ENCODE peak calls at places on chromosomes 7 and 10, in five cellular contexts. H is anterior cingulate cortex, K is NCI-H460, T is T-helper 17 cell, O is nephron progenitor cell. F is an unnamed sample.

GRCh38 chr7:124074007-124074406 is 41.1 kb upstream of the TMEM229A start:
- DNase-seq in H (no peak), K (no peak), T (no peak), O (no peak), F (no peak)

GRCh38 chr10:96924861-96925260 is 92.8 kb downstream of the LCOR start:
- DNase-seq in H (no peak), K (no peak), T (no peak), O (no peak), F (no peak)

GRCh38 chr10:130045091-130045652 is 65.5 kb downstream of the C10orf143 start:
- DNase-seq in H (no peak), K (no peak), T (no peak), O (peak), F (no peak)

GRCh38 chr10:107067843-107068242 is 96.7 kb downstream of the SORCS1 start:
- DNase-seq in H (no peak), K (peak), T (no peak), O (no peak), F (no peak)

GRCh38 chr7:50812847-50813475 is 30.3 kb upstream of the GRB10 start:
- DNase-seq in H (no peak), K (no peak), T (no peak), O (no peak), F (peak)

GRCh38 chr7:137538361-137538762 is 194.8 kb upstream of the PTN start:
- DNase-seq in H (peak), K (no peak), T (no peak), O (no peak), F (peak)

GRCh38 chr7:110347091-110347490 is 743.8 kb upstream of the LRRN3 start:
- DNase-seq in H (no peak), K (no peak), T (no peak), O (no peak), F (no peak)

GRCh38 chr10:12638103-12638502 is 288.8 kb downstream of the CAMK1D start:
- DNase-seq in H (peak), K (no peak), T (no peak), O (no peak), F (no peak)

GRCh38 chr7:51017576-51018535 is 235.2 kb upstream of the GRB10 start:
- DNase-seq in H (no peak), K (no peak), T (no peak), O (no peak), F (no peak)

F was measured in astrocyte of the hippocampus.